ENCODE peak calls at places on chromosome 6, in six cellular contexts. Y is AG04450; Z is naive thymus-derived CD4-positive, alpha-beta T cell; H is colonic mucosa; E is upper lobe of right lung; F is GM23248. T is an unnamed sample. For H3K27me3 and H3K9me3, the result is how much of the 10 kb centered on the place peaks cover.

GRCh38 chr6:108966855-108967755 is 118.9 kb downstream of the ARMC2 start:
- DNase-seq in H (no peak), F (peak), E (no peak), Z (no peak), Y (no peak), T (peak)

GRCh38 chr6:72784581-72784980 is 162.7 kb downstream of the KCNQ5 start:
- DNase-seq in E (no peak), H (no peak), F (peak), Z (no peak), Y (no peak), T (no peak)

GRCh38 chr6:114281496-114281895 is 61.3 kb downstream of the HS3ST5 start:
- DNase-seq in F (no peak), H (no peak), Y (no peak), Z (no peak), E (no peak), T (no peak)

GRCh38 chr6:53752856-53753255 is 41.9 kb upstream of the LRRC1 start:
- DNase-seq in H (no peak), E (no peak), F (peak), Y (peak), Z (no peak), T (no peak)

GRCh38 chr6:24497254-24497989 is 2.7 kb downstream of the ALDH5A1 start:
- DNase-seq in F (no peak), Z (no peak), H (no peak), Y (no peak), E (no peak), T (no peak)

GRCh38 chr6:34053721-34054120 is 92.2 kb downstream of the GRM4 start:
- DNase-seq in F (no peak), H (peak), E (no peak), Y (no peak), Z (no peak), T (no peak)

GRCh38 chr6:161434921-161435411 is 161.1 kb upstream of the AGPAT4 start:
- DNase-seq in E (no peak), F (peak), H (no peak), Z (no peak), Y (peak), T (peak)

GRCh38 chr6:132934496-132934895 is 120.1 kb downstream of the RPS12 start:
- DNase-seq in F (peak), Y (no peak), H (no peak), Z (no peak), E (no peak), T (no peak)

GRCh38 chr6:125149256-125150144 is 4.1 kb upstream of the TPD52L1 start:
- DNase-seq in Z (no peak), E (no peak), F (peak), Y (no peak), H (no peak), T (no peak)

GRCh38 chr6:85923013-85923430 is 280.3 kb upstream of the SYNCRIP start:
- DNase-seq in Z (no peak), E (no peak), Y (peak), F (peak), H (peak), T (peak)

GRCh38 chr6:97440590-97441176 is 157.7 kb upstream of the MMS22L start:
- DNase-seq in H (no peak), Z (no peak), Y (no peak), F (peak), E (no peak), T (peak)

GRCh38 chr6:35706468-35706867 is 17.8 kb upstream of the FKBP5 start:
- DNase-seq in F (peak), Z (no peak), E (no peak), Y (no peak), H (no peak), T (no peak)

GRCh38 chr6:114796576-114796975 is 453.8 kb upstream of the HS3ST5 start:
- DNase-seq in Z (no peak), E (peak), H (no peak), F (no peak), Y (no peak), T (no peak)

GRCh38 chr6:33065312-33065711 is 8.1 kb downstream of the HLA-DPA1 start:
- DNase-seq in Z (no peak), E (no peak), Y (no peak), F (no peak), H (no peak), T (no peak)

GRCh38 chr6:130958468-130958867 is 104.6 kb downstream of the EPB41L2 start:
- DNase-seq in Y (no peak), Z (no peak), H (no peak), F (peak), E (no peak), T (no peak)

GRCh38 chr6:105005446-105005845 is 48.5 kb downstream of the LIN28B start:
- DNase-seq in H (no peak), E (no peak), Y (no peak), F (no peak), Z (no peak), T (no peak)

GRCh38 chr6:129498950-129499870 is 210.8 kb downstream of the ARHGAP18 start:
- DNase-seq in Y (no peak), F (peak), Z (peak), E (no peak), H (peak), T (no peak)

GRCh38 chr6:158793432-158793831 is 25.7 kb downstream of the EZR start:
- DNase-seq in Z (no peak), F (peak), Y (no peak), E (no peak), H (no peak), T (no peak)

GRCh38 chr6:26594730-26595632 is 1.8 kb upstream of the ABT1 start:
- DNase-seq in F (peak), H (no peak), Z (no peak), E (no peak), Y (no peak), T (peak)

GRCh38 chr6:41637179-41638001 is 878 bp upstream of the MDFI start:
- DNase-seq in Y (no peak), H (no peak), E (no peak), F (no peak), Z (no peak), T (no peak)

GRCh38 chr6:53347921-53348435 is 772 bp downstream of the ELOVL5 start:
- DNase-seq in Y (no peak), Z (peak), E (peak), H (peak), F (peak), T (peak)

DNA sequence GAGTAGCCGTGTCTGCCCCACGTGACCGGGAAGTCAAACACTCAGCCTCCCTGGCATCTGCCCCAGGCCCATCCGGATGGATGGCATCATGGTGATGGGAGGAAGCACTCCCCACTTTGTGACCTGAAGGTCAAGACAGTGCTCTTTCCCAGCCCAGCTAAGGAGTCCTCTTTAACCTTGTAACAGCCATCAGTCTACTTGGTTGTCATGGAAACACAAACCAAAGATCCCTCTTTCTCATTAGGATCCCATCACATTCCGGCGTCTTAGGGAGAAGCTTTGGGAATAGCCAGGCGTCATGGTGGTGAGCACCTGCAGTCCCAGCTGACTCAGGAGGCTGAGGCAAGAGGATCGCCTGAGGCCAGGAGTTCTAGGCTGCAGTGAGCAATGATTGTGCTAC is 90.9 kb upstream of the FOXC1 start:
- DNase-seq in F (no peak), E (no peak), Z (no peak), Y (no peak), H (no peak), T (no peak)
- H3K4me3 ChIP-seq in F (no peak), E (no peak), Z (no peak), Y (no peak), H (no peak), T (no peak)

GRCh38 chr6:166657531-166657930 is 30.5 kb upstream of the RPS6KA2 start:
- DNase-seq in Y (no peak), F (no peak), H (no peak), Z (no peak), E (no peak), T (no peak)
- H3K27me3 ChIP-seq in Y (under half), F (under half), H (under half), Z (under half), E (under half), T (under half)

GRCh38 chr6:23173231-23173630 is 603.9 kb downstream of the HDGFL1 start:
- DNase-seq in Y (no peak), H (no peak), E (no peak), F (peak), Z (no peak), T (no peak)

GRCh38 chr6:23174781-23175361 is 605.5 kb downstream of the HDGFL1 start:
- DNase-seq in F (peak), Y (peak), E (no peak), Z (no peak), H (no peak), T (peak)

GRCh38 chr6:23176883-23177282 is 607.5 kb downstream of the HDGFL1 start:
- DNase-seq in Z (no peak), Y (no peak), H (no peak), F (peak), E (no peak), T (no peak)

GRCh38 chr6:23176471-23176870 is 607.1 kb downstream of the HDGFL1 start:
- DNase-seq in Y (no peak), F (no peak), Z (no peak), E (no peak), H (no peak), T (no peak)

GRCh38 chr6:23175391-23175790 is 606.0 kb downstream of the HDGFL1 start:
- DNase-seq in H (no peak), F (peak), Y (no peak), Z (no peak), E (no peak), T (no peak)
- H3K9me3 ChIP-seq in H (under half), F (under half), Y (under half), Z (under half), E (under half), T (under half)

GRCh38 chr6:6008114-6008647 is 1.5 kb upstream of the NRN1 start:
- DNase-seq in H (no peak), Z (no peak), E (no peak), F (peak), Y (no peak), T (no peak)
- H3K4me3 ChIP-seq in H (peak), Z (peak), E (peak), F (peak), Y (peak), T (peak)

DNA sequence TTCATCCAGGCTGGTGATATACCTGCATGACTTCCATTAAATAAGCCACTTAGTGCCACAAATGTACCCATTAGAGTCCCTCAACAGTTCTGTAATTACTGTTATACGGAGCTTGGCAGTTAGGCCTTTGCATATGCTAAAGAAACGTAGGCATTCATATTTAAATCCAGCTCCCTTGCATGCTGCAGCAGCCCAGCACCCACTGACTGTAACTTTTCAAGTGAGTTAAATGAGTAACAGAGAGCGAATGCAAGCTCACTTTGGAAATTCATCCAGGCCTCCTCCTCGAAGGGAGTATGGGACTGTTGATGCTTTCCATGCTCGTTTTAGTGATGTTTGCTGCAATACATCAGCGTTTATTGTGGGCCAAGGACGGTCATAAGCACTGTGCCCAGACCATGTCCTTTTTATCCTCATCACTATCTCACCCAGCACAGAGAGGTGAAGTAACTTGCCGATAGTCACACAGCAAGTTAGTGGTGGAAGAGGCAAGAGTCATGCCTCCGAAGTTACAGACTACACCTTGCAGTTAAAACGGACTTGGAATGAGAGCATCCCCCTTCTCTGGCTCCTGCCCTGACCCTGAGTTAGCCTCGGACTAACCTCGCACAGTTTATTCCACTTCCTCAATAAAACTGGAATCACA is 179.4 kb upstream of the PDE10A start:
- DNase-seq in F (no peak), Z (no peak), H (no peak), E (no peak), Y (no peak), T (no peak)
- H3K27me3 ChIP-seq in F (under half), Z (under half), H (under half), E (under half), Y (under half), T (under half)

GRCh38 chr6:107405002-107405401 is 54.4 kb downstream of the PDSS2 start:
- DNase-seq in E (no peak), F (no peak), Y (no peak), Z (no peak), H (no peak), T (no peak)
- H3K9me3 ChIP-seq in E (under half), F (under half), Y (under half), Z (under half), H (under half), T (under half)

DNA sequence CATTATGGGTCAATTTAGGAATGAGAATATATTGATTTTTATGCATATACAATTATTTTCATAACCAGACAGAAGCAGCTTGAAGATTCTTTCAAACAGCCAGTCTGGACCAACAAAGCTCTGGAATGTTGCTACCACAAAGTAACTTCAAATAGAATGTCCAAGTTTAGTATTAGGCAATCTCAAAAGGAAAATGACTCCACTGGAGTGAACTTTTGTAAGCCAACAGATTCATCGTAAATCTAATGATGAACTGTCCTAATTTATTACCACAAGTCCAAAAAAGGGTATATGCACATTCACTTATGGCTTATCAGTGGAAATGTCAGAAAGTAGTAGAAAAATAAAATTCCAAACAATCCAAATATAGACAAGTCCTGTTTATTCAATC is 3.6 kb downstream of the PLN start:
- DNase-seq in H (no peak), E (no peak), F (peak), Y (no peak), Z (no peak), T (no peak)
- H3K4me3 ChIP-seq in H (no peak), E (no peak), F (peak), Y (no peak), Z (no peak), T (no peak)

GRCh38 chr6:167569879-167570278 is 245.0 kb downstream of the TTLL2 start:
- DNase-seq in E (no peak), H (peak), Y (no peak), F (no peak), Z (no peak), T (no peak)
- H3K27me3 ChIP-seq in E (under half), H (under half), Y (under half), F (under half), Z (under half), T (under half)